ENCODE peak calls at places on chromosomes 2 and 18, in ten cellular contexts. Y is cardiac muscle cell; Q is body of pancreas; F is AG04450; M is cardiac fibroblast; N is CD8-positive, alpha-beta T cell; K is fibroblast of mammary gland; H is OCI-LY7; P is BJ; C is osteoblast. V is an unnamed sample.

GRCh38 chr2:27379840-27380625 is 501 bp downstream of the ZNF513 start:
- DNase-seq in P (no peak), C (peak), N (peak), H (peak), Y (peak), F (no peak), M (peak), K (peak), Q (peak), V (peak)

GRCh38 chr2:3728104-3729054 is 25.0 kb downstream of the DCDC2C start:
- DNase-seq in K (peak), H (peak), N (no peak), C (peak), Q (no peak), M (peak), F (peak), P (no peak), Y (peak), V (no peak)

GRCh38 chr2:151922845-151923666 is 94.8 kb upstream of the ARL5A start:
- DNase-seq in M (peak), P (no peak), C (no peak), K (peak), N (no peak), H (no peak), Y (peak), F (no peak), Q (peak), V (no peak)

GRCh38 chr2:234257859-234258561 is 207.5 kb downstream of the SPP2 start:
- DNase-seq in Y (peak), N (no peak), H (no peak), M (peak), F (peak), P (peak), Q (peak), K (peak), C (peak), V (no peak)

GRCh38 chr2:75503048-75503607 is 57.6 kb downstream of the EVA1A start:
- DNase-seq in F (peak), K (peak), H (no peak), Q (no peak), Y (peak), P (peak), N (no peak), C (peak), M (peak), V (no peak)

GRCh38 chr18:61531182-61531581 is 198.0 kb downstream of the CDH20 start:
- DNase-seq in K (no peak), M (no peak), N (no peak), P (no peak), H (no peak), C (no peak), Y (peak), F (no peak), Q (no peak), V (peak)

GRCh38 chr2:240885566-240885965 is 10.4 kb downstream of the MAB21L4 start:
- DNase-seq in M (no peak), K (no peak), Q (no peak), N (no peak), C (peak), H (no peak), F (no peak), Y (no peak), P (no peak), V (no peak)

GRCh38 chr2:20593072-20594034 is 57.5 kb downstream of the HS1BP3 start:
- DNase-seq in Y (peak), H (no peak), K (peak), Q (peak), N (no peak), F (peak), C (peak), M (peak), P (no peak), V (peak)

DNA sequence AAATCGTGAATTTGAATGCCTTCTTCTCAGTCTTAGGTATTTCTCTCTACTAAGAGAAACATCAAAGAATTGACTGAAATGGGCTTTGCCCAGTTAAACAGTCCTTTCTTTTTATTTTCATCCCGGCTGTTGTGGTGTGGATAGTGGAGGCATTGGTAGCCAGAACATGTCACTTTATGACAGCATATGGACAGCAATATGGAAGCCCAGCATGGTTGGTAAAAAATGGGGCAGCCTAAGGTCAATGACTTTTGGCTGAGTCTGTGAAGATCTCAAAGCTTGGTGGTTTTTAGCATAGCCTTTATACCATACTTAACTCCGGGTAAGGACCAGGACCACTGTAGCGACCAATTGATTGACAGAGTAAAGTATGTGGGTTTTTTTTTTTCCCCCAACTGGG is 3.2 kb downstream of the CERS6 start:
- DNase-seq in K (no peak), Q (no peak), M (no peak), C (no peak), H (no peak), F (no peak), P (no peak), Y (no peak), N (no peak), V (no peak)
- H3K4me3 ChIP-seq in K (no peak), Q (no peak), M (no peak), C (no peak), H (no peak), F (no peak), P (no peak), Y (no peak), N (no peak), V (peak)

DNA sequence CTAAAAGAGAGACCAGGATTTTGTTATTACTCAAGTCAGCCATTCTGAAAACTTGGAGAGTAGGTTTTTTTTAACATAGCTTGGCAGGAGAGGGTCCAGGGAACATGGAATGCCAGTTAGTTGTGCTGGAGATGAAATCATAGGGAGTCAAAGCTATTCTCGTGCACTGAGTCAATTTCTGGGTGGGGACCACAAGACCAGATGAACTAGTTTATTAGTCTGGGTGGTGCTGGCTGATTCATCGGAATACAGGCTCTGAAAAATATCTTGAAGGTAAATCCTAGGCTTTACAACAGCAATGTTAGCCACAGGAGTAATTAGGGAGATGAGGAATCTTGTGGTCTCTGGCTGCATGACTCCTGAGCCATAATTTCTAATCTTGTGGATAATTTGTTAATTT is 921.4 kb downstream of the TRIB2 start:
- DNase-seq in F (no peak), N (no peak), P (no peak), Q (no peak), C (peak), H (no peak), K (peak), Y (no peak), M (no peak), V (no peak)
- H3K4me3 ChIP-seq in F (no peak), N (no peak), P (no peak), Q (no peak), C (no peak), H (no peak), K (no peak), Y (no peak), M (no peak), V (no peak)

DNA sequence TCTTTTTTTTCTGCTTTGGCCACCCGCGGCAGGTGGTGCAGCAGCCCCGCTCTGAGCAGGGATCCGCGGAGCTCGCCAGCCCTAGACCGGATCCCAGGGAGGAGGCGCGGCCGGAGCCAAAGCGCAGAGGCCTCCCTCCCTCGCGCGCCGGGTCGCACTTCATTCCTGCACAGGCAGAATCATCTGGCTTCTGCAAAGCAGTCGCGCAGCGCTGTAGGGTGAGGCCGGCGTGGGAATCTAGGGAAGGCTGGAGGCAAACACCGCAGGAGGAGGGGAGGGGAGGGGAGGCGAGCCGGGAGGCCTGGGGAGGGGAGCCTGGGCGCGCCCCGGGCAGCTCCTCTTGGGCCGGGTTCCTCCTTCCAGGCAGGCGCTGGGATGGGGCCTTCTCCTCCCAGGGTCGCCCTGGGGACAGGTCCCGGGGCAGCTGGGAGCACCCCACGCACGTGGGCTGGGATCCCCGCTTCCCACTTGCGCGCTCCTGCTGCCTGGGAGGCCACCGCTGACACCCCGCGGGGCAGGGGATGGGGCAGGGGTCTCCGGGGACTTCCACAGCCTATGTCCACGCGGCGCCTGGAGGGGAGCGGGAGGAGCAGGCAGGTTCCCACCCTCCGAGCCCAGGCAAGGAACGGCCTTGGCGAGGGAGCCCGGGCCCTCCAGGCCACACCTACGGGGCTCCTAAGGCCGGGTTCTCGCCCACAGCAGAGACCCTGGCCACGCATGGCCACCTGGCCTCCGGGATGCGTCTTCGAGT is 45.0 kb downstream of the MBP start:
- DNase-seq in N (no peak), M (peak), H (no peak), K (peak), P (no peak), F (no peak), Y (peak), C (peak), Q (no peak), V (peak)
- H3K4me3 ChIP-seq in N (no peak), M (peak), H (no peak), K (peak), P (peak), F (peak), Y (peak), C (peak), Q (no peak), V (peak)

DNA sequence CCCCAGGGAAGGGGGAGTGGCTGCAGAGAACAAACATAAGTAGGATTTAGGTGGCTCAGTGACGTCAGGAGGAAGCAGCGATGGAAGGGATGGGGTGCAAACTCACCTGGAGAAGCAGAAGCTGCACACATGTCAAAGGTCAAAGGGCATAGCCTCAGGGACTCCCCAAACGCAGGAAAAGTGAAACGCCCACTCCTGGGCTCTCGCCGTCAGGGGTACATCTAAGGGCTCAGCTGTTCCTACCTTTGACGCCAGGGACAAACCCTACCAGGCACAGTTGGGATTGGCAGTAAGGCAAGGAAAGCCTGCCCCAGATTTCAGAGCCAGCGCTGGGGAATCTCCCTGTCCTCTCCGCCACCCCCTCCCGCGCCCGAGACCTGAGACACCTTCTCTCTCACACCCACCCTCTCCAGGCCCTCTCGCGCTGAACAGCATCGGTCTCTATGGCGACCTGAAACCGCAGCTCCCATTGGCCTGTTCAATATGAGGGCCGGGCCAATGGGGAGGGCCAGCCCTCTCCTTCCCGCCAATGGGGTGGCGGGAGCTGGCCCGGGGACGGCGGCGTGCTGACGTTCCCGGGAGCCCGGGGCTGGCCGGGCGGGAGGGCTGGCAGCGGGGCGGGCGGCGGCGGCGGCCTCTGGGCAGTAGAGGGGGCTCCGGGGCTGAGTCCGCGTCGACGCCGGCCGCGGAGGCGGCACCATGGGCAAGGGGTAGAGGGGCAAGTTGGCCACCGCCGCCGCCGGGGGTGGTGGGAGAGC is at the start of the genes CCDC148 and PKP4:
- DNase-seq in H (peak), M (peak), Q (peak), C (peak), K (peak), F (peak), N (peak), Y (peak), P (peak), V (peak)
- H3K4me3 ChIP-seq in H (peak), M (peak), Q (peak), C (peak), K (peak), F (peak), N (peak), Y (peak), P (peak), V (peak)

GRCh38 chr2:188416367-188416766 is 124.7 kb downstream of the GULP1 start:
- DNase-seq in P (no peak), H (no peak), C (peak), F (no peak), Q (no peak), K (no peak), Y (no peak), N (no peak), M (no peak), V (no peak)
- H3K4me3 ChIP-seq in P (no peak), H (no peak), C (no peak), F (no peak), Q (no peak), K (no peak), Y (no peak), N (no peak), M (no peak), V (no peak)

GRCh38 chr2:157439792-157440186 is 4.1 kb downstream of the CYTIP start:
- DNase-seq in Y (no peak), F (no peak), H (peak), P (no peak), K (no peak), C (no peak), Q (no peak), M (no peak), N (peak), V (no peak)
- H3K4me3 ChIP-seq in Y (no peak), F (no peak), H (peak), P (no peak), K (no peak), C (no peak), Q (no peak), M (no peak), N (peak), V (no peak)

GRCh38 chr2:205837663-205838062 is 155.4 kb downstream of the NRP2 start:
- DNase-seq in Y (no peak), Q (no peak), C (no peak), H (no peak), M (no peak), F (no peak), P (no peak), K (no peak), N (no peak), V (no peak)

GRCh38 chr2:205835251-205835900 is 153.1 kb downstream of the NRP2 start:
- DNase-seq in P (no peak), Y (no peak), N (no peak), Q (no peak), K (peak), M (no peak), H (no peak), F (no peak), C (no peak), V (no peak)

GRCh38 chr2:205833874-205834273 is 151.6 kb downstream of the NRP2 start:
- DNase-seq in Y (no peak), F (no peak), P (no peak), M (no peak), H (no peak), C (no peak), Q (no peak), K (no peak), N (no peak), V (no peak)

GRCh38 chr2:205834776-205835175 is 152.5 kb downstream of the NRP2 start:
- DNase-seq in P (no peak), N (no peak), M (peak), H (no peak), F (no peak), C (no peak), Y (peak), Q (no peak), K (no peak), V (no peak)

GRCh38 chr2:205835982-205836381 is 153.7 kb downstream of the NRP2 start:
- DNase-seq in F (no peak), H (no peak), N (no peak), Y (no peak), M (no peak), P (no peak), K (no peak), Q (no peak), C (no peak), V (no peak)
- H3K4me3 ChIP-seq in F (no peak), H (no peak), N (no peak), Y (no peak), M (no peak), P (no peak), K (no peak), Q (no peak), C (no peak), V (no peak)